ENCODE peak calls at places on chromosomes 16 and 17, in seven cellular contexts. H, Y, S, U, V, K and C are unnamed samples.

GRCh38 chr17:75610103-75610984 is 22.7 kb downstream of the MYO15B start:
- DNase-seq in H (no peak), V (no peak), U (no peak), K (peak; percentile 45), S (no peak), Y (no peak), C (no peak)

GRCh38 chr17:72030067-72030899 is 90.5 kb upstream of the SOX9 start:
- DNase-seq in H (peak; percentile 58), K (peak; percentile 70), S (no peak), U (peak; percentile 6), V (peak; percentile 5), Y (peak; percentile 61), C (peak; percentile 33)

GRCh38 chr16:75340715-75341500 is 89.5 kb upstream of the BCAR1 start:
- DNase-seq in U (no peak), Y (peak; percentile 43), K (peak; percentile 98), S (no peak), H (no peak), V (no peak), C (no peak)

GRCh38 chr17:78563189-78564145 is 13.7 kb downstream of the DNAH17 start:
- DNase-seq in U (no peak), V (no peak), H (no peak), Y (no peak), S (no peak), K (peak; percentile 38), C (no peak)

GRCh38 chr17:39357488-39357887 is 43.9 kb downstream of the FBXL20 start:
- DNase-seq in H (no peak), K (no peak), U (no peak), Y (peak; percentile 20), S (no peak), V (no peak), C (no peak)

GRCh38 chr16:70466812-70467090 is 12.4 kb downstream of the FCSK start:
- DNase-seq in K (no peak), H (no peak), Y (no peak), V (no peak), S (no peak), U (no peak), C (no peak)

GRCh38 chr16:50644730-50645129 is 36.4 kb downstream of the SNX20 start:
- DNase-seq in S (no peak), K (peak; percentile 37), U (no peak), Y (no peak), H (no peak), V (peak; percentile 45), C (peak; percentile 12)

GRCh38 chr16:35565626-35566025 is 2106.2 kb downstream of the TP53TG3F start:
- DNase-seq in Y (no peak), V (no peak), S (no peak), H (no peak), K (peak; percentile 80), U (no peak), C (no peak)

GRCh38 chr17:74417178-74418045 is 14.5 kb upstream of the GPRC5C start:
- DNase-seq in H (peak; percentile 24), V (no peak), Y (no peak), U (no peak), K (peak; percentile 96), S (no peak), C (no peak)

GRCh38 chr16:88882358-88883030 is 16.0 kb upstream of the PABPN1L start:
- DNase-seq in S (no peak), U (no peak), V (no peak), Y (no peak), K (no peak), H (no peak), C (no peak)

GRCh38 chr16:82782715-82783251 is 156.0 kb downstream of the CDH13 start:
- DNase-seq in U (no peak), Y (no peak), V (no peak), S (no peak), K (no peak), H (no peak), C (no peak)

GRCh38 chr17:80817861-80818260 is 173.8 kb upstream of the CHMP6 start:
- DNase-seq in V (no peak), S (no peak), U (no peak), H (no peak), Y (peak; percentile 76), K (peak; percentile 48), C (no peak)

GRCh38 chr17:7513850-7514419 is 29.8 kb downstream of the POLR2A start:
- DNase-seq in V (no peak), H (no peak), Y (no peak), K (no peak), U (no peak), S (no peak), C (no peak)

GRCh38 chr17:19619705-19620325 is 28.7 kb upstream of the ALDH3A2 start:
- DNase-seq in U (no peak), K (no peak), S (no peak), Y (no peak), H (no peak), V (no peak), C (no peak)

GRCh38 chr16:10938844-10939648 is 3.2 kb downstream of the DEXI start:
- DNase-seq in Y (no peak), H (no peak), U (no peak), S (no peak), K (no peak), V (no peak), C (no peak)

GRCh38 chr16:73052441-73053030 is 4.6 kb upstream of the ZFHX3 start:
- DNase-seq in K (no peak), V (no peak), U (no peak), Y (no peak), H (no peak), S (no peak), C (no peak)

GRCh38 chr16:86075839-86076440 is 177.0 kb downstream of the IRF8 start:
- DNase-seq in S (no peak), V (no peak), Y (no peak), H (no peak), U (no peak), K (no peak), C (no peak)

GRCh38 chr17:68593331-68593710 is 7.8 kb downstream of the FAM20A start:
- DNase-seq in S (no peak), V (no peak), U (no peak), Y (no peak), K (no peak), H (no peak), C (no peak)

GRCh38 chr17:72271603-72272002 is 150.8 kb downstream of the SOX9 start:
- DNase-seq in H (no peak), U (no peak), S (no peak), V (no peak), K (no peak), Y (no peak), C (no peak)

GRCh38 chr17:76670020-76670707 is 26.6 kb upstream of the ST6GALNAC1 start:
- DNase-seq in K (peak; percentile 73), Y (no peak), S (no peak), H (no peak), U (no peak), V (no peak), C (no peak)

GRCh38 chr16:69188716-69189115 is 1.8 kb downstream of the SNTB2 start:
- DNase-seq in U (no peak), V (no peak), H (no peak), S (no peak), K (peak; percentile 39), Y (peak; percentile 67), C (no peak)

GRCh38 chr17:58121925-58122324 is 26.3 kb upstream of the OR4D1 start:
- DNase-seq in V (peak; percentile 42), H (no peak), Y (peak; percentile 22), K (peak; percentile 27), U (peak; percentile 14), S (no peak), C (peak; percentile 3)

GRCh38 chr16:72508196-72508595 is 336.2 kb upstream of the PMFBP1 start:
- DNase-seq in S (no peak), H (no peak), Y (peak; percentile 54), U (no peak), K (no peak), V (no peak), C (no peak)

GRCh38 chr17:77877674-77878355 is 80.7 kb upstream of the TNRC6C start:
- DNase-seq in S (no peak), Y (no peak), U (no peak), K (no peak), V (no peak), H (no peak), C (no peak)

GRCh38 chr17:27622914-27623313 is 8.1 kb upstream of the LGALS9 start:
- DNase-seq in U (no peak), S (no peak), V (no peak), Y (no peak), H (no peak), K (no peak), C (no peak)

GRCh38 chr16:69820926-69821541 is 58.9 kb downstream of the WWP2 start:
- DNase-seq in K (no peak), H (no peak), V (no peak), S (no peak), Y (peak; percentile 24), U (no peak), C (peak; percentile 57)

GRCh38 chr17:38861399-38861843 is 7.9 kb upstream of the RPL23 start:
- DNase-seq in H (no peak), K (peak; percentile 75), S (no peak), Y (no peak), V (no peak), U (no peak), C (no peak)

GRCh38 chr16:30893082-30893743 is 664 bp downstream of the BCL7C start:
- DNase-seq in H (peak; percentile 42), U (no peak), K (no peak), Y (no peak), V (peak; percentile 19), S (no peak), C (no peak)

GRCh38 chr16:28491080-28491969 is 549 bp downstream of the CLN3 start:
- DNase-seq in H (peak; percentile 38), S (no peak), U (no peak), V (no peak), K (peak; percentile 18), Y (no peak), C (no peak)

GRCh38 chr16:83530293-83530692 is 277.5 kb upstream of the HSBP1 start:
- DNase-seq in V (no peak), U (peak; percentile 73), K (no peak), S (no peak), H (no peak), Y (peak; percentile 83), C (no peak)

GRCh38 chr16:85424260-85425060 is 188.7 kb upstream of the GSE1 start:
- DNase-seq in K (no peak), S (no peak), H (peak; percentile 36), V (no peak), Y (no peak), U (no peak), C (no peak)

GRCh38 chr17:15403276-15403939 is 62.0 kb upstream of the TEKT3 start:
- DNase-seq in K (no peak), H (no peak), S (no peak), Y (peak; percentile 53), U (no peak), V (no peak), C (no peak)

GRCh38 chr17:79899584-79899983 is 60.3 kb upstream of the CBX4 start:
- DNase-seq in Y (no peak), K (no peak), U (no peak), V (no peak), H (no peak), S (no peak), C (no peak)

GRCh38 chr16:11264155-11264832 is 4.8 kb downstream of the TNP2 start:
- DNase-seq in V (no peak), H (no peak), K (no peak), S (no peak), U (no peak), Y (no peak), C (no peak)

GRCh38 chr16:50835358-50836060 is 93.6 kb downstream of the CYLD start:
- DNase-seq in V (no peak), H (no peak), Y (no peak), K (no peak), U (no peak), S (no peak), C (no peak)

GRCh38 chr16:11316331-11317015 is 28.8 kb upstream of the RMI2 start:
- DNase-seq in S (no peak), V (no peak), K (peak; percentile 57), Y (no peak), U (no peak), H (peak; percentile 43), C (no peak)

GRCh38 chr16:53636978-53637377 is 66.7 kb downstream of the RPGRIP1L start:
- DNase-seq in U (no peak), V (no peak), H (no peak), K (no peak), Y (no peak), S (no peak), C (no peak)

GRCh38 chr16:58284021-58284420 is 10.8 kb downstream of the PRSS54 start:
- DNase-seq in H (no peak), S (no peak), V (no peak), K (no peak), Y (no peak), U (no peak), C (no peak)